ENCODE peak calls at places on chromosomes 4 and X, in five cellular contexts. One of them, this sample, is unnamed.

GRCh38 chr4:128283071-128283470 is 4.5 kb downstream of the PGRMC2 start:
- DNase-seq in SJSA1: no peak
- DNase-seq in DMS153: no peak
- DNase-seq in T-helper 9 cell: no peak
- DNase-seq in NCI-H1092: no peak
- DNase-seq in this sample: no peak

GRCh38 chr4:88219099-88219498 is 60.7 kb upstream of the ABCG2 start:
- DNase-seq in SJSA1: peak
- DNase-seq in DMS153: peak
- DNase-seq in T-helper 9 cell: no peak
- DNase-seq in NCI-H1092: peak
- DNase-seq in this sample: peak

GRCh38 chrX:10117301-10117700 is 39.5 kb upstream of the CLCN4 start:
- DNase-seq in SJSA1: no peak
- DNase-seq in DMS153: no peak
- DNase-seq in T-helper 9 cell: no peak
- DNase-seq in NCI-H1092: no peak
- DNase-seq in this sample: no peak

GRCh38 chr4:7877131-7877530 is 62.5 kb downstream of the AFAP1 start:
- DNase-seq in SJSA1: no peak
- DNase-seq in DMS153: no peak
- DNase-seq in T-helper 9 cell: no peak
- DNase-seq in NCI-H1092: no peak
- DNase-seq in this sample: no peak

GRCh38 chr4:184328022-184328736 is 110.5 kb upstream of the ENPP6 start:
- DNase-seq in SJSA1: no peak
- DNase-seq in DMS153: no peak
- DNase-seq in T-helper 9 cell: no peak
- DNase-seq in NCI-H1092: no peak
- DNase-seq in this sample: no peak

GRCh38 chr4:56297801-56298200 is 89.5 kb downstream of the AASDH start:
- DNase-seq in SJSA1: no peak
- DNase-seq in DMS153: no peak
- DNase-seq in T-helper 9 cell: no peak
- DNase-seq in NCI-H1092: no peak
- DNase-seq in this sample: no peak

GRCh38 chrX:3994315-3994714 is 280.9 kb upstream of the PRKX start:
- DNase-seq in SJSA1: no peak
- DNase-seq in DMS153: no peak
- DNase-seq in T-helper 9 cell: no peak
- DNase-seq in NCI-H1092: no peak
- DNase-seq in this sample: no peak

GRCh38 chr4:173420324-173420752 is 21.4 kb upstream of the SCRG1 start:
- DNase-seq in SJSA1: peak
- DNase-seq in DMS153: peak
- DNase-seq in T-helper 9 cell: no peak
- DNase-seq in NCI-H1092: peak
- DNase-seq in this sample: no peak

GRCh38 chr4:7719354-7720174 is 220.1 kb downstream of the AFAP1 start:
- DNase-seq in SJSA1: peak
- DNase-seq in DMS153: no peak
- DNase-seq in T-helper 9 cell: peak
- DNase-seq in NCI-H1092: peak
- DNase-seq in this sample: no peak

GRCh38 chrX:25020391-25021131 is 4.8 kb upstream of the ARX start:
- DNase-seq in SJSA1: peak
- DNase-seq in DMS153: no peak
- DNase-seq in T-helper 9 cell: no peak
- DNase-seq in NCI-H1092: peak
- DNase-seq in this sample: no peak

GRCh38 chr4:84480082-84480481 is 19.0 kb downstream of the NKX6-1 start:
- DNase-seq in SJSA1: no peak
- DNase-seq in DMS153: no peak
- DNase-seq in T-helper 9 cell: no peak
- DNase-seq in NCI-H1092: no peak
- DNase-seq in this sample: no peak

GRCh38 chr4:32148120-32148666 is 1428.0 kb downstream of the PCDH7 start:
- DNase-seq in SJSA1: no peak
- DNase-seq in DMS153: no peak
- DNase-seq in T-helper 9 cell: no peak
- DNase-seq in NCI-H1092: no peak
- DNase-seq in this sample: no peak

GRCh38 chr4:142452132-142452855 is 393.8 kb downstream of the INPP4B start:
- DNase-seq in SJSA1: no peak
- DNase-seq in DMS153: no peak
- DNase-seq in T-helper 9 cell: no peak
- DNase-seq in NCI-H1092: no peak
- DNase-seq in this sample: no peak

GRCh38 chrX:108216862-108217571 is 125.4 kb downstream of the ATG4A start:
- DNase-seq in SJSA1: no peak
- DNase-seq in DMS153: no peak
- DNase-seq in T-helper 9 cell: no peak
- DNase-seq in NCI-H1092: no peak
- DNase-seq in this sample: no peak

GRCh38 chr4:4995103-4995761 is 24.0 kb downstream of the CYTL1 start:
- DNase-seq in SJSA1: peak
- DNase-seq in DMS153: peak
- DNase-seq in T-helper 9 cell: no peak
- DNase-seq in NCI-H1092: peak
- DNase-seq in this sample: peak

GRCh38 chr4:41287005-41287404 is 30.3 kb downstream of the UCHL1 start:
- DNase-seq in SJSA1: peak
- DNase-seq in DMS153: no peak
- DNase-seq in T-helper 9 cell: no peak
- DNase-seq in NCI-H1092: no peak
- DNase-seq in this sample: no peak

GRCh38 chr4:78551420-78552351 is at the start of gene ANXA3:
- DNase-seq in SJSA1: peak
- DNase-seq in DMS153: peak
- DNase-seq in T-helper 9 cell: no peak
- DNase-seq in NCI-H1092: no peak
- DNase-seq in this sample: no peak

GRCh38 chr4:106627071-106627470 is 258.5 kb upstream of the GIMD1 start:
- DNase-seq in SJSA1: no peak
- DNase-seq in DMS153: no peak
- DNase-seq in T-helper 9 cell: no peak
- DNase-seq in NCI-H1092: no peak
- DNase-seq in this sample: no peak

GRCh38 chrX:101108293-101108692 is 10.3 kb downstream of the CENPI start:
- DNase-seq in SJSA1: no peak
- DNase-seq in DMS153: no peak
- DNase-seq in T-helper 9 cell: no peak
- DNase-seq in NCI-H1092: no peak
- DNase-seq in this sample: no peak

GRCh38 chr4:98601719-98602118 is 56.7 kb downstream of the TSPAN5 start:
- DNase-seq in SJSA1: no peak
- DNase-seq in DMS153: no peak
- DNase-seq in T-helper 9 cell: no peak
- DNase-seq in NCI-H1092: no peak
- DNase-seq in this sample: no peak

GRCh38 chr4:160299608-160300007 is 1196.7 kb downstream of the RAPGEF2 start:
- DNase-seq in SJSA1: no peak
- DNase-seq in DMS153: no peak
- DNase-seq in T-helper 9 cell: no peak
- DNase-seq in NCI-H1092: peak
- DNase-seq in this sample: no peak

GRCh38 chr4:48963042-48963679 is 22.9 kb upstream of the CWH43 start:
- DNase-seq in SJSA1: peak
- DNase-seq in DMS153: peak
- DNase-seq in T-helper 9 cell: peak
- DNase-seq in NCI-H1092: peak
- DNase-seq in this sample: peak

GRCh38 chr4:1400861-1401408 is 5.3 kb downstream of the NKX1-1 start:
- DNase-seq in SJSA1: no peak
- DNase-seq in DMS153: no peak
- DNase-seq in T-helper 9 cell: no peak
- DNase-seq in NCI-H1092: no peak
- DNase-seq in this sample: no peak

GRCh38 chr4:19983072-19983471 is 268.6 kb upstream of the SLIT2 start:
- DNase-seq in SJSA1: no peak
- DNase-seq in DMS153: no peak
- DNase-seq in T-helper 9 cell: no peak
- DNase-seq in NCI-H1092: no peak
- DNase-seq in this sample: no peak

GRCh38 chrX:253451-254297 is 27.5 kb upstream of the PLCXD1 start:
- DNase-seq in SJSA1: no peak
- DNase-seq in DMS153: no peak
- DNase-seq in T-helper 9 cell: no peak
- DNase-seq in NCI-H1092: no peak
- DNase-seq in this sample: no peak

GRCh38 chr4:78150465-78150864 is 93.3 kb downstream of the FRAS1 start:
- DNase-seq in SJSA1: no peak
- DNase-seq in DMS153: no peak
- DNase-seq in T-helper 9 cell: no peak
- DNase-seq in NCI-H1092: no peak
- DNase-seq in this sample: no peak

GRCh38 chr4:185870437-185870836 is 58.4 kb upstream of the SORBS2 start:
- DNase-seq in SJSA1: no peak
- DNase-seq in DMS153: no peak
- DNase-seq in T-helper 9 cell: no peak
- DNase-seq in NCI-H1092: no peak
- DNase-seq in this sample: no peak

GRCh38 chrX:116379854-116380253 is 56.6 kb upstream of the SLC6A14 start:
- DNase-seq in SJSA1: no peak
- DNase-seq in DMS153: no peak
- DNase-seq in T-helper 9 cell: no peak
- DNase-seq in NCI-H1092: no peak
- DNase-seq in this sample: no peak

GRCh38 chr4:145390566-145390965 is 91.1 kb upstream of the SMAD1 start:
- DNase-seq in SJSA1: no peak
- DNase-seq in DMS153: no peak
- DNase-seq in T-helper 9 cell: no peak
- DNase-seq in NCI-H1092: no peak
- DNase-seq in this sample: no peak

GRCh38 chr4:94595880-94596483 is 144.2 kb downstream of the PDLIM5 start:
- DNase-seq in SJSA1: peak
- DNase-seq in DMS153: peak
- DNase-seq in T-helper 9 cell: no peak
- DNase-seq in NCI-H1092: no peak
- DNase-seq in this sample: peak

GRCh38 chr4:140213736-140214135 is 59.8 kb upstream of the MAML3 start:
- DNase-seq in SJSA1: no peak
- DNase-seq in DMS153: no peak
- DNase-seq in T-helper 9 cell: no peak
- DNase-seq in NCI-H1092: no peak
- DNase-seq in this sample: no peak

GRCh38 chr4:121690001-121690400 is 6.8 kb downstream of the ANXA5 start:
- DNase-seq in SJSA1: peak
- DNase-seq in DMS153: no peak
- DNase-seq in T-helper 9 cell: no peak
- DNase-seq in NCI-H1092: no peak
- DNase-seq in this sample: no peak

GRCh38 chr4:127421418-127421817 is 211.3 kb upstream of the INTU start:
- DNase-seq in SJSA1: no peak
- DNase-seq in DMS153: no peak
- DNase-seq in T-helper 9 cell: no peak
- DNase-seq in NCI-H1092: no peak
- DNase-seq in this sample: no peak

GRCh38 chr4:147840846-147841732 is 109.2 kb downstream of the ARHGAP10 start:
- DNase-seq in SJSA1: no peak
- DNase-seq in DMS153: no peak
- DNase-seq in T-helper 9 cell: no peak
- DNase-seq in NCI-H1092: no peak
- DNase-seq in this sample: no peak